ENCODE peak calls at places on chromosomes 4 and X, in ten cellular contexts. J, G, I, F, V, D, C, O, N and B are unnamed samples.
A peak's percentile ranks its signal among the peaks of the same experiment; 100 is the strongest.

GRCh38 chr4:68447201-68447600 is at the start of gene TMPRSS11E:
- DNase-seq in G (no peak), F (no peak), I (no peak), V (no peak), J (no peak), C (no peak), O (no peak), D (no peak), N (no peak), B (peak; percentile 27)

GRCh38 chr4:40307627-40308497 is 27.3 kb upstream of the CHRNA9 start:
- DNase-seq in N (no peak), C (peak; percentile 68), O (no peak), J (no peak), D (peak; percentile 34), G (peak; percentile 33), V (no peak), I (no peak), F (no peak), B (no peak)

GRCh38 chr4:74376888-74377483 is 12.0 kb downstream of the EREG start:
- DNase-seq in J (peak; percentile 54), V (no peak), G (no peak), O (peak; percentile 44), D (no peak), C (peak; percentile 43), F (peak; percentile 50), N (no peak), I (peak; percentile 75), B (no peak)

GRCh38 chr4:40480291-40480690 is 145.2 kb downstream of the CHRNA9 start:
- DNase-seq in I (no peak), C (no peak), J (no peak), O (no peak), D (no peak), N (no peak), F (no peak), V (no peak), G (no peak), B (no peak)

GRCh38 chrX:3425031-3425430 is 78.6 kb upstream of the MXRA5 start:
- DNase-seq in V (no peak), I (no peak), C (no peak), G (no peak), O (no peak), D (no peak), J (no peak), N (no peak), F (no peak), B (no peak)

GRCh38 chr4:10276152-10276551 is 159.6 kb upstream of the WDR1 start:
- DNase-seq in J (peak; percentile 49), O (no peak), N (no peak), F (no peak), D (no peak), I (no peak), G (no peak), C (no peak), V (no peak), B (no peak)

GRCh38 chr4:175671491-175671934 is 140.6 kb downstream of the GPM6A start:
- DNase-seq in O (no peak), D (no peak), N (peak; percentile 80), G (no peak), F (no peak), C (no peak), V (peak; percentile 24), I (peak; percentile 25), J (no peak), B (no peak)

GRCh38 chr4:20764353-20764752 is 64.1 kb downstream of the PACRGL start:
- DNase-seq in C (no peak), G (no peak), I (peak; percentile 53), F (no peak), N (no peak), J (no peak), D (no peak), O (no peak), V (no peak), B (no peak)

GRCh38 chr4:137635108-137635507 is 102.8 kb upstream of the PCDH18 start:
- DNase-seq in O (no peak), D (no peak), C (no peak), I (no peak), V (no peak), F (no peak), J (peak; percentile 54), N (no peak), G (no peak), B (no peak)

GRCh38 chrX:24607616-24608015 is 39.5 kb downstream of the PCYT1B start:
- DNase-seq in C (no peak), G (no peak), O (no peak), F (no peak), D (peak; percentile 1), V (no peak), N (no peak), J (no peak), I (no peak), B (no peak)

GRCh38 chr4:95507147-95507546 is 41.6 kb downstream of the UNC5C start:
- DNase-seq in V (no peak), F (peak; percentile 11), D (no peak), J (no peak), N (no peak), C (no peak), G (no peak), I (no peak), O (no peak), B (no peak)

GRCh38 chr4:20331642-20332041 is 79.9 kb downstream of the SLIT2 start:
- DNase-seq in J (no peak), V (no peak), O (no peak), I (no peak), C (no peak), D (no peak), G (no peak), N (no peak), F (no peak), B (no peak)

GRCh38 chr4:119810001-119810400 is 181.4 kb upstream of the PDE5A start:
- DNase-seq in V (no peak), D (no peak), I (no peak), J (no peak), F (no peak), N (no peak), O (no peak), G (no peak), C (no peak), B (no peak)

GRCh38 chr4:177810210-177810609 is 368.0 kb upstream of the AGA start:
- DNase-seq in C (no peak), G (no peak), D (no peak), F (no peak), I (peak; percentile 37), J (no peak), O (no peak), V (no peak), N (no peak), B (no peak)

GRCh38 chr4:180058731-180059215 is 2184.4 kb upstream of the TENM3 start:
- DNase-seq in I (peak; percentile 50), F (peak; percentile 63), C (no peak), J (no peak), D (peak; percentile 92), O (no peak), N (peak; percentile 64), G (peak; percentile 5), V (no peak), B (peak; percentile 32)

GRCh38 chrX:148984238-148984637 is 483.8 kb downstream of the AFF2 start:
- DNase-seq in D (no peak), I (no peak), N (no peak), G (no peak), O (no peak), C (no peak), V (no peak), F (no peak), J (no peak), B (no peak)

GRCh38 chr4:24799196-24799543 is 3.8 kb downstream of the SOD3 start:
- DNase-seq in I (no peak), G (no peak), J (no peak), C (no peak), V (no peak), N (no peak), O (no peak), D (no peak), F (no peak), B (no peak)